ENCODE peak calls at places on chromosomes 6 and 20, in eight cellular contexts. E, V, O, D, Y, X, C and T are unnamed samples. For H3K27me3 and H3K9me3, the result is how much of the 10 kb centered on the place peaks cover.

GRCh38 chr20:29873946-29874345 is 1383.5 kb upstream of the DEFB115 start:
- DNase-seq in Y (peak), O (peak), V (peak), C (no peak), X (no peak), D (no peak), E (peak), T (peak)

GRCh38 chr20:42125426-42125825 is 507.2 kb upstream of the CHD6 start:
- DNase-seq in E (no peak), O (no peak), V (no peak), Y (no peak), D (no peak), C (no peak), X (no peak), T (no peak)

GRCh38 chr6:132948889-132949288 is 134.5 kb downstream of the RPS12 start:
- DNase-seq in O (no peak), C (no peak), V (no peak), X (no peak), Y (no peak), E (no peak), D (no peak), T (no peak)

GRCh38 chr6:23282243-23283021 is 713.1 kb downstream of the HDGFL1 start:
- DNase-seq in E (no peak), Y (no peak), C (no peak), X (no peak), O (no peak), V (no peak), D (no peak), T (no peak)

GRCh38 chr20:50389437-50389807 is 120.8 kb upstream of the PTPN1 start:
- DNase-seq in D (no peak), C (no peak), Y (peak), V (no peak), X (no peak), O (peak), E (no peak), T (no peak)

GRCh38 chr6:19028201-19028600 is 641.1 kb downstream of the RNF144B start:
- DNase-seq in C (no peak), E (no peak), X (no peak), V (no peak), D (no peak), O (no peak), Y (no peak), T (no peak)

GRCh38 chr20:11941593-11942261 is 24.0 kb downstream of the BTBD3 start:
- DNase-seq in O (no peak), X (no peak), Y (no peak), D (no peak), C (no peak), E (no peak), V (no peak), T (no peak)

GRCh38 chr20:10936786-10937185 is 263.0 kb upstream of the JAG1 start:
- DNase-seq in X (no peak), D (no peak), C (no peak), V (no peak), E (no peak), O (no peak), Y (no peak), T (no peak)

GRCh38 chr6:23055523-23055922 is 486.2 kb downstream of the HDGFL1 start:
- DNase-seq in V (no peak), O (no peak), X (no peak), E (no peak), C (no peak), Y (no peak), D (no peak), T (no peak)

GRCh38 chr20:50251992-50252491 is 61.4 kb downstream of the CEBPB start:
- DNase-seq in Y (no peak), X (no peak), E (no peak), D (no peak), C (no peak), V (no peak), O (no peak), T (no peak)

GRCh38 chr6:72953901-72954494 is 271.3 kb downstream of the KHDC1L start:
- DNase-seq in E (peak), C (no peak), X (no peak), O (no peak), Y (no peak), V (no peak), D (no peak), T (peak)

GRCh38 chr6:145349950-145350510 is 385.3 kb downstream of the EPM2A start:
- DNase-seq in D (no peak), E (no peak), Y (no peak), C (no peak), O (no peak), X (no peak), V (no peak), T (peak)

GRCh38 chr6:147738516-147739187 is 230.2 kb downstream of the SAMD5 start:
- DNase-seq in C (peak), X (no peak), E (peak), D (peak), Y (no peak), O (no peak), V (no peak), T (no peak)

GRCh38 chr20:61814244-61814643 is 251.4 kb downstream of the TAF4 start:
- DNase-seq in V (no peak), E (no peak), X (no peak), D (no peak), Y (no peak), C (no peak), O (no peak), T (no peak)

GRCh38 chr6:162108041-162108440 is 619.5 kb downstream of the PRKN start:
- DNase-seq in X (no peak), Y (no peak), O (no peak), D (no peak), E (no peak), C (no peak), V (no peak), T (no peak)
- H3K4me3 ChIP-seq in X (no peak), Y (no peak), O (no peak), D (no peak), E (no peak), C (no peak), V (no peak), T (no peak)

GRCh38 chr6:143007626-143008025 is 53.1 kb upstream of the AIG1 start:
- DNase-seq in C (no peak), E (no peak), O (no peak), Y (peak), V (no peak), X (no peak), D (no peak), T (no peak)

GRCh38 chr6:143006787-143007186 is 53.9 kb upstream of the AIG1 start:
- DNase-seq in D (no peak), V (no peak), E (no peak), Y (no peak), C (no peak), X (no peak), O (no peak), T (no peak)

GRCh38 chr6:143000771-143001170 is 55.8 kb upstream of the HIVEP2 start:
- DNase-seq in X (no peak), Y (no peak), C (no peak), O (no peak), E (no peak), V (no peak), D (no peak), T (no peak)

GRCh38 chr6:143002686-143003085 is 57.7 kb upstream of the HIVEP2 start:
- DNase-seq in D (no peak), V (no peak), X (no peak), E (no peak), C (no peak), O (no peak), Y (no peak), T (no peak)

DNA sequence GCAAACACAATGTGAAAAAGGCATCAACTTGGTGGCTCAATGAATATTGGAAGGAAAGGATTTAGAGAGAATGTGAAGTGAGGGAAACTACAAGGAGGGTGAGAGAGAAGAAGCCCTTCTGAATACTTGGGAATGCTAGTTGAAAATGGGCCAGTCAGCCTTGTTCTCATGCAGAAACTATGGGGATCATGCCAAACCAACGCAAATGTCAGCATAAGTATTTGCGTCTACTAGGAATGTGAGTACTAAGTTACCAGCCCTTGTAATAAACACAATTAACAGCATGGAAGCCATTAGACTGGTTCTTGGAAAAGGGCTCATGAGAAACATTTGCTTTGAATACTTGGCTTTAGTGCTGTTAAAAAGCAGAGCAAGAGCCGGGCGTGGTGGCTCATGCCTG is 54.9 kb upstream of the AIG1 start:
- DNase-seq in Y (no peak), X (no peak), C (no peak), V (no peak), O (no peak), D (no peak), E (no peak), T (no peak)
- H3K27me3 ChIP-seq in Y (under half), X (under half), C (under half), V (under half), O (under half), D (under half), E (under half), T (under half)

GRCh38 chr6:354631-355280 is 36.8 kb upstream of the IRF4 start:
- DNase-seq in V (peak), D (no peak), O (no peak), X (no peak), Y (no peak), C (no peak), E (no peak), T (no peak)

GRCh38 chr6:356828-357251 is 34.7 kb upstream of the IRF4 start:
- DNase-seq in D (no peak), V (peak), X (no peak), C (no peak), Y (peak), O (no peak), E (no peak), T (no peak)

GRCh38 chr6:357261-357790 is 34.2 kb upstream of the IRF4 start:
- DNase-seq in Y (no peak), C (no peak), X (no peak), E (no peak), O (no peak), D (no peak), V (peak), T (no peak)

GRCh38 chr6:355373-355772 is 36.2 kb upstream of the IRF4 start:
- DNase-seq in V (no peak), D (no peak), Y (no peak), X (no peak), O (no peak), E (no peak), C (no peak), T (no peak)

DNA sequence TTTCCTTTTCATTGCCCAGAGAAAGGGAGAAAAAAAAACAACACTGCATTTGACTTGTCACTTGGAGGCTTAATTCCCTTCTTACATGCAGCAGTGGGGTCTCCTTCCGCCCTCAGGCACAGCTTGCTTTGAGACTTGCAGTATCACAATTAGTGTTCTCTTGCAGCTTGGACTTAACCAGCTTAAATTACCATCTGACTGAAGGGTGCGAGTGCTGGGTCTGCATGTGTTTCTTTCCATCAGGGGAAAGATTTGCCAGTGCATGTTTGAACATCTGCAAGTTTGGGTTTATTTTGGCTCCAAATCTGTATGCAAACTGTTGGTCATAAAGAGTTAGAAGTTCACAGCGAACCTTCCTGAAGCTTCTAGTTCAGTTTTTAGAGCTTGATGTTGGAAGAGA is 35.7 kb upstream of the IRF4 start:
- DNase-seq in C (no peak), Y (no peak), O (no peak), V (peak), X (no peak), E (no peak), D (no peak), T (no peak)
- H3K9me3 ChIP-seq in C (under half), Y (under half), O (under half), V (under half), X (under half), E (under half), D (under half), T (under half)

GRCh38 chr6:37515712-37516075 is 16.0 kb upstream of the CCDC167 start:
- DNase-seq in O (no peak), V (no peak), Y (no peak), D (no peak), C (no peak), X (no peak), E (no peak), T (no peak)

GRCh38 chr6:37517411-37517812 is 17.7 kb upstream of the CCDC167 start:
- DNase-seq in O (no peak), X (no peak), V (no peak), C (peak), D (no peak), E (no peak), Y (no peak), T (no peak)

GRCh38 chr6:37516076-37516919 is 16.6 kb upstream of the CCDC167 start:
- DNase-seq in E (no peak), V (peak), Y (no peak), O (peak), C (peak), X (peak), D (no peak), T (no peak)

GRCh38 chr6:37518116-37518515 is 18.4 kb upstream of the CCDC167 start:
- DNase-seq in V (no peak), Y (no peak), E (no peak), C (no peak), X (no peak), D (no peak), O (no peak), T (no peak)

DNA sequence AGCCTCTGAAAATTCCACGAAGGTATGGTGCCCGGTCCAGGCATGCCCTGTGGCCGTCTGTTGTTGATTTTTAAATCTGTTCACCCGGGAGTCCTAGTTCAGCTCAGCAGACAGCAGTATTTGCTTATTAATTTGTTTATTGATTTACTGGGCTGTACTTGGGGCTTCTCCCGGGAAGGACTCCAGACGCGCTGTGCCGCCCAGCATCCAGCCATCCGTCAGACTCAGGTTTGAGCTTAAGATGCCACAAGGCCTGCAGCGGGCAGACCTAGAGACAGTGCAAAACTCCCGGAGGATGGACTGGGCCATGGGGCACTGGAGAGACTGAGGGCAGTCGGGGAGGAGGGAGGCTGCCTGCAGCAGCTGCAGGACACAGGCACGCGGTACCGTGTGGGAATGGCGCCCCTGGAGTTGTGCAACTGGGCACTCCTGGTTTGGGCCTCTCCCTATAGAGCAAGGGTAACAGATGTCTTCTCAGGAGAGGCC is 17.3 kb upstream of the CCDC167 start:
- DNase-seq in V (no peak), O (no peak), Y (no peak), E (no peak), C (no peak), D (no peak), X (no peak), T (no peak)
- H3K4me3 ChIP-seq in V (no peak), O (no peak), Y (no peak), E (no peak), C (peak), D (no peak), X (no peak), T (no peak)

DNA sequence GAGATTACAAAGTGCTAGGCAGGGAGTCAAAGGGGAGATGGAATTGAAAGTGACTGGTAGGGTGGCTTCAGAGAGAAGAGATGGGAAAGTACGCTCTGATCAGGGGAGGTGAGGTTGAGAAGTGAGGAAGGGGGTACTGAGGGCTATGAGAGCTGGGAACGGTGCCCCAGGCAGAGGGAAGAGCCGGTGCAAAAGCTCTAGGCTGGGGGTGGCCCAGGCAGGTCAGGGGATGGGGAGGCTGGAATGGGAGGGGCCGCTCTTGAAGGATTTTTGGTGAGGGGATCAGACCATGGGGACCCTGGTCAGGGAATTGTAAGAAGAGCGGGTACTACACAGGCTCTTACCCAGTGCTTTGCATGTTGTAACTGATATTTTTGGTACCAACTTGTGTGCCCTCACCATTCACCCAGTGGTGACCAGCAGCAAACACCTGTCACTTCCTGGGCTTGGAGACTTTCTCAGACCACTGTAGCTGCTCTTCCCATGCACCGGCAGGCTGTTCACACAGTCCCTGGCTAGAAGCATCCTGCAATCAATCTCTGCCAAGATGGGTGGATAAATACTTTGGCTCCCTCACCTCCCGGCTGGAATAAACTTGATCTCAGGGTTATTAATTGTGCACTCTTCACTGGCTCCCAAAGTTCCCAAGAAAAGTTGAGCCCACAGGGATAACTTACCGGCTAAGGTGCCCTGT is 24.0 kb downstream of the PCK1 start:
- DNase-seq in D (no peak), E (no peak), O (no peak), V (no peak), X (no peak), C (no peak), Y (no peak), T (no peak)
- H3K27me3 ChIP-seq in D (under half), E (under half), O (under half), V (under half), X (under half), C (under half), Y (under half), T (under half)

GRCh38 chr6:158405933-158406332 is 93.7 kb downstream of the TULP4 start:
- DNase-seq in C (no peak), X (no peak), D (no peak), O (no peak), V (no peak), E (no peak), Y (no peak), T (no peak)
- H3K9me3 ChIP-seq in C (under half), X (under half), D (under half), O (under half), V (under half), E (under half), Y (under half), T (under half)